ENCODE peak calls at places on chromosomes 3 and 15, in four cellular contexts. G is GM23338, C is mammary epithelial cell, J is GM23248. V is an unnamed sample.
A peak's percentile ranks its signal among the peaks of the same experiment; 100 is the strongest.

GRCh38 chr15:36992454-36992853 is 107.9 kb downstream of the MEIS2 start:
- DNase-seq in G (no peak), C (no peak), J (no peak), V (no peak)

GRCh38 chr3:39260957-39261356 is 18.9 kb downstream of the CX3CR1 start:
- DNase-seq in G (peak; percentile 61), C (peak; percentile 89), J (peak; percentile 98), V (peak; percentile 69)

GRCh38 chr3:186953011-186953487 is 22.7 kb downstream of the ST6GAL1 start:
- DNase-seq in G (no peak), C (peak; percentile 36), J (peak; percentile 44), V (no peak)

GRCh38 chr3:140375002-140375401 is 302.9 kb upstream of the TRIM42 start:
- DNase-seq in G (no peak), C (peak; percentile 50), J (no peak), V (no peak)

GRCh38 chr3:113684271-113684819 is 12.1 kb downstream of the USF3 start:
- DNase-seq in G (no peak), C (no peak), J (no peak), V (no peak)

GRCh38 chr15:59222106-59222505 is 15.5 kb downstream of the LDHAL6B start:
- DNase-seq in G (no peak), C (peak; percentile 24), J (peak; percentile 87), V (no peak)

GRCh38 chr15:62868507-62868906 is 174.0 kb upstream of the TPM1 start:
- DNase-seq in G (no peak), C (no peak), J (peak; percentile 23), V (no peak)

GRCh38 chr3:105613120-105613519 is 246.4 kb downstream of the ALCAM start:
- DNase-seq in G (no peak), C (no peak), J (peak; percentile 29), V (no peak)

GRCh38 chr15:26891448-26891881 is 24.6 kb downstream of the GABRA5 start:
- DNase-seq in G (peak; percentile 93), C (peak; percentile 41), J (peak; percentile 77), V (peak; percentile 88)

GRCh38 chr15:57969355-57969754 is 96.2 kb downstream of the ALDH1A2 start:
- DNase-seq in G (peak; percentile 12), C (peak; percentile 11), J (peak; percentile 9), V (no peak)

GRCh38 chr3:117756580-117756979 is 1047.0 kb downstream of the TUSC7 start:
- DNase-seq in G (peak; percentile 33), C (no peak), J (no peak), V (no peak)

GRCh38 chr3:46017720-46018119 is 9.6 kb downstream of the XCR1 start:
- DNase-seq in G (no peak), C (peak; percentile 78), J (peak; percentile 73), V (no peak)

GRCh38 chr3:124491098-124491497 is 239.2 kb upstream of the UMPS start:
- DNase-seq in G (no peak), C (no peak), J (no peak), V (no peak)

GRCh38 chr15:78203346-78204225 is 30.8 kb downstream of the ACSBG1 start:
- DNase-seq in G (no peak), C (no peak), J (no peak), V (peak; percentile 2)

GRCh38 chr15:31042731-31043130 is 51.3 kb upstream of the MTMR10 start:
- DNase-seq in G (no peak), C (no peak), J (no peak), V (no peak)

GRCh38 chr15:29681486-29681845 is 140.8 kb downstream of the TJP1 start:
- DNase-seq in G (no peak), C (no peak), J (no peak), V (no peak)

GRCh38 chr3:150292891-150293290 is 115.2 kb upstream of the TSC22D2 start:
- DNase-seq in G (no peak), C (no peak), J (peak; percentile 80), V (no peak)

GRCh38 chr3:122025296-122025695 is 3.2 kb upstream of the ILDR1 start:
- DNase-seq in G (no peak), C (no peak), J (no peak), V (no peak)

GRCh38 chr15:77710637-77711036 is 77.9 kb upstream of the LINGO1 start:
- DNase-seq in G (no peak), C (no peak), J (no peak), V (no peak)

GRCh38 chr15:42138411-42138810 is 18.0 kb downstream of the PLA2G4F start:
- DNase-seq in G (no peak), C (no peak), J (no peak), V (no peak)

GRCh38 chr3:24965706-24966105 is 462.4 kb upstream of the RARB start:
- DNase-seq in G (no peak), C (no peak), J (no peak), V (no peak)

GRCh38 chr3:149487598-149488197 is 13.2 kb downstream of the TM4SF4 start:
- DNase-seq in G (peak; percentile 81), C (no peak), J (no peak), V (no peak)

GRCh38 chr15:60526127-60526616 is 47.2 kb upstream of the ICE2 start:
- DNase-seq in G (no peak), C (no peak), J (no peak), V (no peak)

GRCh38 chr3:52193059-52193458 is 4.9 kb upstream of the ALAS1 start:
- DNase-seq in G (no peak), C (peak; percentile 66), J (peak; percentile 90), V (no peak)

GRCh38 chr3:98371853-98372252 is 18.2 kb downstream of the OR5K4 start:
- DNase-seq in G (no peak), C (no peak), J (no peak), V (no peak)

GRCh38 chr3:56998081-56998529 is 62.4 kb upstream of the SPATA12 start:
- DNase-seq in G (no peak), C (no peak), J (no peak), V (no peak)

GRCh38 chr15:32718822-32719716 is 1.3 kb downstream of the GREM1 start:
- DNase-seq in G (peak; percentile 63), C (peak; percentile 13), J (peak; percentile 75), V (peak; percentile 19)

GRCh38 chr3:184659797-184660301 is 52.0 kb downstream of the MAGEF1 start:
- DNase-seq in G (peak; percentile 31), C (no peak), J (no peak), V (no peak)

GRCh38 chr3:131735121-131735520 is 232.3 kb upstream of the MRPL3 start:
- DNase-seq in G (no peak), C (peak; percentile 2), J (peak; percentile 83), V (no peak)

GRCh38 chr3:2958553-2958952 is 151.6 kb downstream of the IL5RA start:
- DNase-seq in G (no peak), C (no peak), J (no peak), V (peak; percentile 57)

DNA sequence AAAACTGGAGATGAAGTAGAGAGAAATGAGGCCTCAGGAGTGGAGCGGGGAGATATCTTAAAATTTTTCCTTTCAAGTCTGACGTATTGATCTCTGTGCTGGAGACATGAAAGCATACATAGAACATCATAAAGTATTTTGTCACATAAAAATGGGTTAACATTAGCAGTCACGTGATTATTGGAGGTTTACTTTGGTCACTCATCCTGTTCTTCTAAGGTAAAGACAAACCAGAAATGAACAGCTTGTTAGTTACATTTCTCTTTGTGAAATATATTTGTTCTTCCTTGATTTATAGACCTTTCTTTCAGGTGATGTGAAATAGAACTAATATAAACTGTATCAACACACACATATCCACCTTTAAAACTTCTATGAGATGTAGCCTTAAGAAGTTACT is 324.1 kb downstream of the SQOR start:
- DNase-seq in G (no peak), C (no peak), J (no peak), V (no peak)
- H3K4me1 ChIP-seq in G (no peaks in the 10 kb centered on the region), C (no peaks in the 10 kb centered on the region), J (no peaks in the 10 kb centered on the region), V (no peaks in the 10 kb centered on the region)

GRCh38 chr3:9780920-9781319 is 11.2 kb upstream of the CAMK1 start:
- DNase-seq in G (no peak), C (no peak), J (no peak), V (no peak)
- H3K27ac ChIP-seq in G (no peak overlapping the region), C (no peak overlapping the region), J (peak overlapping the region; percentile 10), V (no peak overlapping the region)

GRCh38 chr15:88018865-88019626 is 237.5 kb downstream of the NTRK3 start:
- DNase-seq in G (no peak), C (peak; percentile 59), J (peak; percentile 59), V (peak; percentile 13)
- H2AFZ ChIP-seq in G (no peak overlapping the region), C (no peak overlapping the region), J (no peak overlapping the region), V (no peak overlapping the region)

GRCh38 chr15:52733078-52733477 is 53.9 kb upstream of the ATOSA start:
- DNase-seq in G (no peak), C (no peak), J (no peak), V (peak; percentile 36)

GRCh38 chr15:52735231-52736089 is 54.7 kb downstream of the ONECUT1 start:
- DNase-seq in G (peak; percentile 94), C (peak; percentile 68), J (peak; percentile 85), V (peak; percentile 87)

GRCh38 chr15:52734329-52734728 is 55.1 kb upstream of the ATOSA start:
- DNase-seq in G (no peak), C (no peak), J (no peak), V (no peak)

GRCh38 chr15:52732551-52732950 is 53.4 kb upstream of the ATOSA start:
- DNase-seq in G (no peak), C (no peak), J (no peak), V (no peak)

GRCh38 chr15:52733696-52734255 is 54.6 kb upstream of the ATOSA start:
- DNase-seq in G (no peak), C (no peak), J (peak; percentile 29), V (no peak)
- H3K4me1 ChIP-seq in G (peaks cover 24% of the 10 kb centered on the region), C (peaks cover 23% of the 10 kb centered on the region), J (peaks cover 42% of the 10 kb centered on the region), V (peaks cover 7% of the 10 kb centered on the region)

DNA sequence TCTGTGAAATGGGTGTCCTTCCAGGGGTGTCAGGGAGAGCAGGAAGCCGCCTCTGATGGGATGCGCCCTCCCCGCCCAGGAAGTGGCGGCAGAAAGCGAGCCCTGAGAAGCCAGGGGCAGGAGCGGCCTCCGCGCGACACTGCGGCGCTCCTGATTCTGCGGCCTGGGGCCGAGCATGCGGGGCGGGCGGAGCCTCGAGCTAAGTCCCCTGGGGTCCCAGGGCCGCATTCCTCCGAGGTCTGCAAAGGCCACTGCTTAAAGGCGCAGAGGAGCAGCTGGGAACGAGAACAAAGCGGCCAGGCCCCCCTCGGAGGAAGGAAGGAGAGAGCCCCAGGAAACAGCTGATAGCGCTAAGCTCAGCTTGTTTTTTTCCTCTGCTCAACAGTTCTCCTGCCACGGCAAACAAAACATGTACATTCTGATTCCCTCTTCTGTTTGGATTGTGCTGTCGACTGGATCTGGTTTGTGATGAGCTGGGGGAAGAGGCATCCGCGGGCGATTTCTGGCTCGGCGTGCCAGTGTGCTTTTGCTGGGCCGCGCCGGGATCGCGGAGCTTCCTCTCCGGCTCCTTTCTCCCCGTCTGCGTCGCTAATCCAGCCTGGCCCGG is 34.1 kb downstream of the GRK7 start:
- DNase-seq in G (peak; percentile 96), C (no peak), J (peak; percentile 66), V (peak; percentile 53)
- H3K27ac ChIP-seq in G (no peak overlapping the region), C (no peak overlapping the region), J (peak overlapping the region; percentile 28), V (peak overlapping the region; percentile 75)

GRCh38 chr3:177333535-177334495 is 136.5 kb upstream of the TBL1XR1 start:
- DNase-seq in G (no peak), C (no peak), J (no peak), V (no peak)
- H2AFZ ChIP-seq in G (no peak overlapping the region), C (no peak overlapping the region), J (no peak overlapping the region), V (no peak overlapping the region)

DNA sequence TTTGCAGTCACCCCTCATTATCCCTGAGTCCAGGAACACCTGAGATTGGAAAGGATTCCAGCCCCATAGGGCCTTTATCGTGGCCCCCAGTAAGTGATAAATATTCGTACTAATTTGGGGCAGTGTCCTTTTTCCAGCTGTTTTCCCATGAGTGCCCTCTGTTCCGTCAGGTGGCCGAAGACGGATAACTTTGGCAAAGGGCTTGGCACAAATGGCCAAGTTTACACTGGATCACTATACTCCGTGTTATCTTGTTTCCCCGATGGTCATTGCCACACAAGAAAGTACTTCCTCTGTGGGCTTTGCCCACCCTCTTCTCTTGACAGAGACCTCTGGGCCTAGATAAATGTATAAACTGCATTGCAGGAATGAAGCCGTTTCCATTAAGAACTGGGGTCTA is 39.1 kb downstream of the SMAD3 start:
- DNase-seq in G (no peak), C (no peak), J (no peak), V (no peak)
- H3K4me1 ChIP-seq in G (peaks cover 8% of the 10 kb centered on the region), C (peaks cover 61% of the 10 kb centered on the region), J (peaks cover 63% of the 10 kb centered on the region), V (peaks cover 44% of the 10 kb centered on the region)